ENCODE peak calls at places on chromosomes 6 and 20, in ten cellular contexts. H is HTR-8/SVneo; W is activated CD4-positive, CD25-positive, alpha-beta regulatory T cell; V is bronchial epithelial cell; D is fibroblast of lung; G is mucosa of descending colon; X is choroid plexus epithelial cell; R is NCI-H460; A is mesendoderm; Z is IMR-90. P is an unnamed sample.
A peak's percentile ranks its signal among the peaks of the same experiment; 100 is the strongest.

GRCh38 chr20:32449890-32450401 is 91.8 kb downstream of the ASXL1 start:
- DNase-seq in H (no peak), W (no peak), V (no peak), D (no peak), G (no peak), X (no peak), R (no peak), A (no peak), Z (no peak), P (no peak)

GRCh38 chr6:95784869-95785268 is 207.5 kb downstream of the MANEA start:
- DNase-seq in H (no peak), W (no peak), V (no peak), D (no peak), G (no peak), X (no peak), R (no peak), A (no peak), Z (no peak), P (no peak)

GRCh38 chr6:3330199-3330598 is 71.5 kb downstream of the PSMG4 start:
- DNase-seq in H (no peak), W (no peak), V (no peak), D (no peak), G (no peak), X (no peak), R (no peak), A (no peak), Z (no peak), P (no peak)

GRCh38 chr20:42901689-42902518 is 287.8 kb downstream of the PTPRT start:
- DNase-seq in H (no peak), W (no peak), V (no peak), D (no peak), G (no peak), X (no peak), R (no peak), A (no peak), Z (no peak), P (no peak)

GRCh38 chr6:102352552-102352951 is 959.0 kb downstream of the GRIK2 start:
- DNase-seq in H (no peak), W (no peak), V (no peak), D (no peak), G (no peak), X (no peak), R (no peak), A (no peak), Z (no peak), P (no peak)

GRCh38 chr6:43009124-43009523 is 4.6 kb downstream of the MEA1 start:
- DNase-seq in H (peak; percentile 35), W (no peak), V (peak; percentile 24), D (peak; percentile 15), G (peak; percentile 62), X (peak; percentile 61), R (no peak), A (peak; percentile 62), Z (peak; percentile 27), P (peak; percentile 23)

GRCh38 chr6:169058634-169059033 is 195.0 kb downstream of the THBS2 start:
- DNase-seq in H (no peak), W (no peak), V (no peak), D (no peak), G (no peak), X (no peak), R (no peak), A (no peak), Z (no peak), P (no peak)

GRCh38 chr20:2379511-2380229 is 1.0 kb upstream of the TGM6 start:
- DNase-seq in H (no peak), W (no peak), V (no peak), D (no peak), G (no peak), X (no peak), R (no peak), A (peak; percentile 14), Z (no peak), P (no peak)

GRCh38 chr6:45421700-45422540 is 44.2 kb upstream of the SUPT3H start:
- DNase-seq in H (peak; percentile 64), W (peak; percentile 32), V (peak; percentile 43), D (peak; percentile 78), G (peak; percentile 48), X (peak; percentile 73), R (no peak), A (peak; percentile 55), Z (peak; percentile 67), P (peak; percentile 78)

GRCh38 chr20:17626217-17627007 is 55.6 kb downstream of the RRBP1 start:
- DNase-seq in H (no peak), W (no peak), V (no peak), D (no peak), G (peak; percentile 43), X (no peak), R (no peak), A (no peak), Z (no peak), P (no peak)

GRCh38 chr6:108653864-108654402 is 93.2 kb downstream of the FOXO3 start:
- DNase-seq in H (no peak), W (no peak), V (peak; percentile 45), D (peak; percentile 64), G (no peak), X (peak; percentile 84), R (no peak), A (no peak), Z (peak; percentile 37), P (peak; percentile 47)

GRCh38 chr20:63400486-63401210 is 39.5 kb upstream of the CHRNA4 start:
- DNase-seq in H (no peak), W (no peak), V (no peak), D (no peak), G (no peak), X (no peak), R (no peak), A (no peak), Z (no peak), P (no peak)

GRCh38 chr20:10654630-10655029 is 19.2 kb downstream of the JAG1 start:
- DNase-seq in H (no peak), W (no peak), V (peak; percentile 92), D (no peak), G (peak; percentile 48), X (no peak), R (no peak), A (peak; percentile 65), Z (no peak), P (no peak)

GRCh38 chr6:142387997-142388815 is 86.4 kb downstream of the ADGRG6 start:
- DNase-seq in H (no peak), W (no peak), V (peak; percentile 68), D (peak; percentile 49), G (no peak), X (peak; percentile 81), R (no peak), A (peak; percentile 53), Z (peak; percentile 74), P (peak; percentile 62)

GRCh38 chr6:105993769-105994521 is 92.2 kb upstream of the PRDM1 start:
- DNase-seq in H (no peak), W (peak; percentile 25), V (no peak), D (peak; percentile 42), G (peak; percentile 46), X (peak; percentile 35), R (peak; percentile 27), A (peak; percentile 48), Z (peak; percentile 45), P (peak; percentile 54)

GRCh38 chr6:130969807-130970491 is 93.1 kb downstream of the EPB41L2 start:
- DNase-seq in H (no peak), W (no peak), V (peak; percentile 8), D (no peak), G (no peak), X (peak; percentile 72), R (no peak), A (no peak), Z (peak; percentile 67), P (peak; percentile 53)

GRCh38 chr20:57210054-57210910 is 56.2 kb downstream of the BMP7 start:
- DNase-seq in H (no peak), W (no peak), V (no peak), D (no peak), G (peak; percentile 41), X (no peak), R (no peak), A (no peak), Z (no peak), P (no peak)

GRCh38 chr6:108438918-108439317 is 121.8 kb upstream of the FOXO3 start:
- DNase-seq in H (no peak), W (no peak), V (no peak), D (no peak), G (no peak), X (peak; percentile 27), R (no peak), A (no peak), Z (no peak), P (no peak)

GRCh38 chr20:34639755-34640222 is 37.1 kb downstream of the PIGU start:
- DNase-seq in H (no peak), W (no peak), V (no peak), D (no peak), G (peak; percentile 93), X (peak; percentile 69), R (no peak), A (peak; percentile 55), Z (no peak), P (no peak)

GRCh38 chr6:148963738-148964137 is 216.9 kb downstream of the UST start:
- DNase-seq in H (no peak), W (no peak), V (no peak), D (no peak), G (no peak), X (no peak), R (no peak), A (no peak), Z (no peak), P (no peak)

GRCh38 chr20:63782051-63782471 is 42.5 kb downstream of the SLC2A4RG start:
- DNase-seq in H (no peak), W (no peak), V (no peak), D (no peak), G (no peak), X (no peak), R (no peak), A (peak; percentile 36), Z (no peak), P (no peak)

GRCh38 chr6:168413856-168414255 is 27.1 kb upstream of the SMOC2 start:
- DNase-seq in H (no peak), W (no peak), V (no peak), D (no peak), G (no peak), X (no peak), R (no peak), A (no peak), Z (no peak), P (no peak)

GRCh38 chr20:46040902-46041535 is 12.0 kb downstream of the SLC12A5 start:
- DNase-seq in H (peak; percentile 89), W (no peak), V (peak; percentile 10), D (peak; percentile 27), G (peak; percentile 49), X (peak; percentile 51), R (peak; percentile 36), A (peak; percentile 73), Z (peak; percentile 26), P (no peak)

GRCh38 chr6:12577124-12577845 is 139.3 kb upstream of the PHACTR1 start:
- DNase-seq in H (no peak), W (no peak), V (peak; percentile 55), D (peak; percentile 69), G (no peak), X (peak; percentile 85), R (no peak), A (peak; percentile 66), Z (peak; percentile 64), P (no peak)

GRCh38 chr20:21682576-21682975 is 22.9 kb upstream of the PAX1 start:
- DNase-seq in H (no peak), W (no peak), V (no peak), D (no peak), G (no peak), X (no peak), R (no peak), A (no peak), Z (no peak), P (no peak)

GRCh38 chr6:122337645-122338044 is 61.8 kb upstream of the HSF2 start:
- DNase-seq in H (no peak), W (no peak), V (no peak), D (no peak), G (no peak), X (no peak), R (no peak), A (no peak), Z (no peak), P (no peak)

GRCh38 chr6:128696651-128697391 is 176.4 kb upstream of the PTPRK start:
- DNase-seq in H (peak; percentile 60), W (no peak), V (peak; percentile 90), D (peak; percentile 77), G (no peak), X (peak; percentile 63), R (peak; percentile 5), A (peak; percentile 3), Z (peak; percentile 88), P (peak; percentile 77)

GRCh38 chr20:2246081-2246491 is 49.7 kb upstream of the TGM3 start:
- DNase-seq in H (no peak), W (no peak), V (no peak), D (peak; percentile 17), G (no peak), X (no peak), R (no peak), A (peak; percentile 18), Z (no peak), P (no peak)

P was measured in HCEC 1CT.